ENCODE peak calls at places on chromosomes 3 and 15, in six cellular contexts. N, J, V, X, F and K are unnamed samples.

GRCh38 chr3:13783556-13783955 is 96.3 kb downstream of the WNT7A start:
- DNase-seq in N (no peak), J (no peak), V (no peak), X (no peak), F (no peak), K (peak; percentile 87)

GRCh38 chr3:195698325-195699147 is 22.2 kb upstream of the MUC20 start:
- DNase-seq in N (no peak), J (no peak), V (no peak), X (no peak), F (no peak), K (no peak)

GRCh38 chr3:19173945-19174344 is 25.6 kb downstream of the KCNH8 start:
- DNase-seq in N (no peak), J (no peak), V (no peak), X (no peak), F (no peak), K (peak; percentile 59)

GRCh38 chr3:50207359-50208042 is 2.4 kb downstream of the SLC38A3 start:
- DNase-seq in N (no peak), J (no peak), V (no peak), X (no peak), F (no peak), K (no peak)

GRCh38 chr3:48039487-48040190 is 23.4 kb upstream of the MAP4 start:
- DNase-seq in N (no peak), J (no peak), V (no peak), X (peak; percentile 44), F (no peak), K (no peak)

GRCh38 chr3:62749130-62749529 is 126.1 kb downstream of the CADPS start:
- DNase-seq in N (no peak), J (no peak), V (no peak), X (no peak), F (no peak), K (no peak)

GRCh38 chr15:61946778-61947177 is 113.5 kb downstream of the VPS13C start:
- DNase-seq in N (no peak), J (no peak), V (no peak), X (no peak), F (no peak), K (no peak)

GRCh38 chr15:35925634-35926380 is 379.8 kb upstream of the DPH6 start:
- DNase-seq in N (no peak), J (no peak), V (no peak), X (no peak), F (no peak), K (peak; percentile 33)